ENCODE peak calls at places on chromosomes 4 and X, in five cellular contexts. N is pancreas, O is heart right ventricle, X is adrenal gland, K is ovary. J is an unnamed sample.
A peak's percentile ranks its signal among the peaks of the same experiment; 100 is the strongest.

GRCh38 chrX:13764765-13765164 is 30.2 kb downstream of the OFD1 start:
- DNase-seq in N (no peak), X (no peak), O (no peak), K (no peak), J (no peak)

GRCh38 chrX:155747520-155747919 is 133.6 kb upstream of the VAMP7 start:
- DNase-seq in X (peak; percentile 67), O (peak; percentile 53), K (peak; percentile 14), N (no peak), J (no peak)

GRCh38 chr4:98804403-98804802 is 124.5 kb downstream of the EIF4E start:
- DNase-seq in X (no peak), N (no peak), O (no peak), K (no peak), J (no peak)

GRCh38 chr4:3250438-3250955 is 1.5 kb downstream of the MSANTD1 start:
- DNase-seq in O (no peak), X (no peak), N (peak; percentile 57), K (no peak), J (no peak)

GRCh38 chrX:140508958-140509357 is 4.1 kb upstream of the SOX3 start:
- DNase-seq in X (no peak), O (no peak), N (no peak), K (no peak), J (no peak)

GRCh38 chr4:106162278-106162677 is 153.7 kb downstream of the TBCK start:
- DNase-seq in N (no peak), O (no peak), K (no peak), X (no peak), J (no peak)

GRCh38 chr4:102363033-102363432 is 17.8 kb upstream of the SLC39A8 start:
- DNase-seq in K (no peak), N (no peak), O (no peak), X (no peak), J (no peak)

GRCh38 chr4:3852751-3853150 is 86.6 kb downstream of the ADRA2C start:
- DNase-seq in X (no peak), O (no peak), K (no peak), N (no peak), J (no peak)

GRCh38 chr4:41752081-41752836 is 3.7 kb upstream of the PHOX2B start:
- DNase-seq in X (no peak), O (no peak), K (no peak), N (no peak), J (no peak)

GRCh38 chrX:17854069-17854468 is 7.0 kb downstream of the RAI2 start:
- DNase-seq in K (no peak), N (no peak), X (no peak), O (no peak), J (no peak)

GRCh38 chr4:139595989-139596679 is 40.1 kb upstream of the SETD7 start:
- DNase-seq in K (no peak), O (no peak), N (no peak), X (no peak), J (no peak)

GRCh38 chr4:149754526-149754925 is 61.1 kb downstream of the IQCM start:
- DNase-seq in N (no peak), X (no peak), O (no peak), K (no peak), J (no peak)

GRCh38 chrX:16320765-16321355 is 153.6 kb downstream of the MAGEB17 start:
- DNase-seq in K (no peak), X (no peak), O (no peak), N (no peak), J (no peak)

GRCh38 chrX:148601034-148601433 is 100.6 kb downstream of the AFF2 start:
- DNase-seq in O (no peak), N (no peak), X (no peak), K (no peak), J (peak; percentile 1)

GRCh38 chr4:43607827-43608461 is 715.4 kb downstream of the GRXCR1 start:
- DNase-seq in N (no peak), K (no peak), X (no peak), O (no peak), J (no peak)

DNA sequence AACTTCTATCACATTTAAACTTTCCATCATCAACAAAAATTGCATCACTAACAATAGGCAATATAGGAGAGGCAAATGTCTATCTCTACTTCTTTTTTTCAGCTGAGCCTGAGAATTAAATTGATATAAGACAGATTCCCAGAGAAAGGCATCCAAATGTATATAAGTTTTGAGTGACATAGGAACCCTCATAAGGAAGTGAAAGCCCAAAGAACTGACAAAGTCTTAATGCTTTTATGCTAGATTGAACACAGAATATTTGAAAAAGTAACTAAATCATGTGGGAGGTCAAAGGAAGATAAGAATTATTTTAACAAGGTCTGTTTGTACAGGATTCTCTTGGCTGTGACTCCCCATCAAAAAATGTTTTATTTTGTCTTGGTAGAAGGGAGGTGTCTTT is 714.9 kb downstream of the GRXCR1 start:
- DNase-seq in X (no peak), N (no peak), K (no peak), O (no peak), J (no peak)
- H3K27ac ChIP-seq in X (no peak overlapping the region), N (no peak overlapping the region), K (no peak overlapping the region), O (no peak overlapping the region), J (no peak overlapping the region)

GRCh38 chr4:47498899-47499298 is 13.8 kb downstream of the ATP10D start:
- DNase-seq in X (no peak), O (no peak), K (no peak), N (no peak), J (no peak)

GRCh38 chr4:47505666-47506065 is 20.6 kb downstream of the ATP10D start:
- DNase-seq in K (no peak), O (no peak), N (no peak), X (no peak), J (no peak)

GRCh38 chr4:47494124-47494430 is 9.0 kb downstream of the ATP10D start:
- DNase-seq in K (no peak), X (no peak), N (no peak), O (no peak), J (no peak)

GRCh38 chr4:47500776-47501175 is 15.7 kb downstream of the ATP10D start:
- DNase-seq in N (no peak), K (no peak), X (no peak), O (no peak), J (no peak)

GRCh38 chr4:47499705-47500104 is 14.6 kb downstream of the ATP10D start:
- DNase-seq in O (no peak), N (no peak), K (no peak), X (no peak), J (no peak)
- H3K4me3 ChIP-seq in O (no peak overlapping the region), N (no peak overlapping the region), K (no peak overlapping the region), X (no peak overlapping the region), J (no peak overlapping the region)

GRCh38 chr4:76585897-76586360 is 150.9 kb downstream of the SHROOM3 start:
- DNase-seq in N (peak; percentile 93), O (peak; percentile 77), X (peak; percentile 94), K (no peak), J (peak; percentile 2)
- H3K4me1 ChIP-seq in N (peaks cover 2% of the 10 kb centered on the region), O (peaks cover 32% of the 10 kb centered on the region), X (peaks cover 3% of the 10 kb centered on the region), K (peaks cover 6% of the 10 kb centered on the region), J (no peaks in the 10 kb centered on the region)

DNA sequence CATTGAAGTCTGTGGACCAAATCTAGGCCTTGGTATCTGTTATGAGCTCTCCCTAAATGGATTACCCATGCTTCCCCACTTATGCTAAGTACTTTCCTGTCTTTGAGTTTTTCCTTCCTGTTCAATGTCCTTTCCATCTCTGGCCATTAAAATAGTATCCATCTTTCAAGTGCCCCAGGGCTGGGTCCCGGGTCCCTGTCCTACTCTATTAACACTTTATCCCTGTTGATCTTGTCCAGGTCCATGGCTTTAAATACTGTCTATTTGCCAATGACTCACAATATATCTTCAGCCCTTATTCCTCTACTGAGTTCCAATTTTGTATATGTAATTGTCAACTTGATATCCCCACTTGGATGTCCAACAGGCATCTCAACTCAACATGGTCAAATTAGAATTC is 17.7 kb upstream of the RPS6KA3 start:
- DNase-seq in K (no peak), X (no peak), N (no peak), O (no peak), J (no peak)
- H3K27ac ChIP-seq in K (no peak overlapping the region), X (no peak overlapping the region), N (no peak overlapping the region), O (no peak overlapping the region), J (no peak overlapping the region)

DNA sequence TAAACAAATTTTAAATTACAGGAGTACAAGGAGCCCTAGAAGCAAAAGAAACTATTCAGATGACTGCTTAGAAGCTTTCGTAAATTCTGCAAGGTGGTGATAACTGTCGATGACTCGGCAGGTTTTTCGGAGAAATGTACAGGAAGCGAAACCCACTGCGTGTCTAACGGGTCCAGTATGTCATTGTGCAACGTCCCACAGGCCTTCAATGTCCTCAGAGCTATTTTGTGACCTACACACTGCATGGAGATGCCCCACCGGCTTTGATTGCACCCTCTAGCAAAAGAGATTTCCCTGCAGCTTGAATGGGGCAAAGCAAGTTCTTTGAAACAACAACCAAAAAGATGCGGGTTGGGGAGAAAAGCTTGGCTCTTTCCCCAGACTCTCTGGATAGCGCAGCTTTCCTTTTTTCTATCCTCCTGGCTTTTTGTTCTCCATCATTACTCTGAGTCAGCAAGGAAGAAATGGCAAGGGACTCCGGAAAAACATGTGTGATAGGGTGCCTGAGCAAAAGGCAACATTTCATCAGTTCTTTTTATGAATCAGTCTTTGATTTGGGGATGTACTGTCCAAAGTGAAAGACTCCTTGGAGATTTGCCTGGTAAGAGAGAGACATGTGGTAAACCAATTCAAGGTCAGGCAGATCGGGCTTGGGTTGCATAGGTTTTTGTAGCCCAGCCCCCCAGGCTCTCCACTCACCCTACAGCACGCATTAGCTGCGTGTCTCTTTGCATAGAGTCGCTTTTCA is 112.0 kb upstream of the TBL1X start:
- DNase-seq in N (no peak), O (no peak), K (no peak), X (peak; percentile 55), J (peak; percentile 92)
- H3K4me3 ChIP-seq in N (no peak overlapping the region), O (no peak overlapping the region), K (no peak overlapping the region), X (no peak overlapping the region), J (peak overlapping the region; percentile 73)

GRCh38 chrX:104972737-104973136 is 247.8 kb downstream of the TEX13A start:
- DNase-seq in O (no peak), K (no peak), X (no peak), N (no peak), J (no peak)
- H3K4me1 ChIP-seq in O (no peaks in the 10 kb centered on the region), K (no peaks in the 10 kb centered on the region), X (no peaks in the 10 kb centered on the region), N (no peaks in the 10 kb centered on the region), J (no peaks in the 10 kb centered on the region)

GRCh38 chrX:11464360-11464759 is 171.1 kb downstream of the AMELX start:
- DNase-seq in K (no peak), X (no peak), O (no peak), N (no peak), J (no peak)
- H3K27ac ChIP-seq in K (no peak overlapping the region), X (no peak overlapping the region), O (no peak overlapping the region), N (no peak overlapping the region), J (no peak overlapping the region)

DNA sequence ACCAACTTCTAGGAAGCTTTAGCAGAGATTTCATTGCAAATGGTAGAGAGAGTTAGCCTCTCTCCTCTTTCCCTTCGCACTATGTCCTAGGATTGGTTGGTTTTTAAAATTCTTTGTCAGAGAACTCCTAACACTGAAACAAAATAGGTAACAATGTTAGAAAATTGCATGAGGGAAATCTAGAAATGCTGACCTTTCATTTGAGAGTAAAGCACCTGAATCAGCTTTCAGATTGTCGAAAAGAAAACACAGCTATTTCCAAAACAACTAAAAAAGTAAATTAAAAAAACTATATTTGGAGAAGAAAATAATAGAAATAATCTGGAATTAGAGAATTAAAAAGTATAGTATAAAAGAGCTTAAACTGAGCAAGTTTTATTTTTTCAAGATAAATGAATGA is 108.1 kb upstream of the GK2 start:
- DNase-seq in K (no peak), O (no peak), X (no peak), N (no peak), J (no peak)
- H3K4me3 ChIP-seq in K (no peak overlapping the region), O (no peak overlapping the region), X (no peak overlapping the region), N (no peak overlapping the region), J (no peak overlapping the region)

GRCh38 chr4:74100531-74100930 is 1.5 kb upstream of the CXCL2 start:
- DNase-seq in N (no peak), K (no peak), X (no peak), O (no peak), J (no peak)
- H3K4me1 ChIP-seq in N (peaks cover 62% of the 10 kb centered on the region), K (peaks cover 2% of the 10 kb centered on the region), X (peaks cover 3% of the 10 kb centered on the region), O (peaks cover 17% of the 10 kb centered on the region), J (peaks cover 5% of the 10 kb centered on the region)

J was measured in CD4-positive, CD25-positive, alpha-beta regulatory T cell.